ENCODE peak calls at places on chromosomes 6 and 20, in nine cellular contexts. A is ovary, F is gastrocnemius medialis, H is brain microvascular endothelial cell, E is hepatocyte, R is heart left ventricle, K is tibial nerve, W is IMR-90, G is tibial artery. J is an unnamed sample.

GRCh38 chr20:54133434-54134427 is 40.1 kb downstream of the CYP24A1 start:
- DNase-seq in H (no peak), W (peak), E (peak), G (no peak), A (no peak), K (no peak), F (no peak), R (no peak), J (no peak)

GRCh38 chr20:2340136-2340535 is 40.6 kb upstream of the TGM6 start:
- DNase-seq in E (no peak), H (no peak), A (no peak), R (no peak), K (no peak), F (no peak), W (no peak), G (no peak), J (no peak)

GRCh38 chr20:33524261-33524660 is 34.4 kb downstream of the CBFA2T2 start:
- DNase-seq in W (no peak), K (no peak), H (no peak), F (no peak), E (no peak), G (no peak), A (no peak), R (no peak), J (no peak)

GRCh38 chr6:11040134-11040533 is 4.0 kb downstream of the ELOVL2 start:
- DNase-seq in K (no peak), F (no peak), G (no peak), H (no peak), E (no peak), A (no peak), W (no peak), R (no peak), J (no peak)

GRCh38 chr20:62739581-62740285 is 31.1 kb downstream of the NTSR1 start:
- DNase-seq in F (no peak), W (no peak), G (no peak), H (no peak), E (no peak), K (no peak), A (no peak), R (no peak), J (peak)

GRCh38 chr6:31829633-31830492 is 2.3 kb downstream of the HSPA1B start:
- DNase-seq in A (peak), E (peak), W (peak), R (no peak), K (no peak), G (no peak), F (peak), H (no peak), J (peak)

GRCh38 chr20:58688838-58689237 is 3.8 kb upstream of the NPEPL1 start:
- DNase-seq in R (no peak), W (peak), F (peak), K (no peak), E (no peak), A (no peak), H (no peak), G (no peak), J (peak)

GRCh38 chr6:83169511-83169910 is 23.6 kb downstream of the PGM3 start:
- DNase-seq in R (no peak), A (no peak), G (no peak), W (no peak), F (no peak), E (no peak), K (no peak), H (no peak), J (no peak)

GRCh38 chr20:56724246-56724757 is 95.2 kb downstream of the TFAP2C start:
- DNase-seq in E (no peak), G (no peak), A (no peak), R (no peak), H (no peak), F (no peak), W (no peak), K (no peak), J (no peak)

GRCh38 chr6:126067080-126067479 is 80.7 kb downstream of the TRMT11 start:
- DNase-seq in G (no peak), W (no peak), H (no peak), R (no peak), K (no peak), F (no peak), E (no peak), A (no peak), J (no peak)

GRCh38 chr20:19815553-19815991 is 57.5 kb downstream of the RIN2 start:
- DNase-seq in G (peak), E (peak), W (peak), H (peak), F (peak), A (no peak), R (peak), K (peak), J (no peak)

GRCh38 chr6:140572129-140572528 is 1197.7 kb upstream of the CITED2 start:
- DNase-seq in W (peak), R (no peak), A (no peak), K (no peak), E (no peak), G (no peak), H (peak), F (no peak), J (no peak)

GRCh38 chr6:12572884-12573824 is 143.4 kb upstream of the PHACTR1 start:
- DNase-seq in W (peak), H (peak), K (no peak), E (peak), A (no peak), R (no peak), F (no peak), G (no peak), J (no peak)

GRCh38 chr6:138999949-139000725 is 12.1 kb upstream of the REPS1 start:
- DNase-seq in H (peak), F (no peak), K (no peak), G (no peak), A (no peak), E (no peak), W (no peak), R (no peak), J (no peak)

GRCh38 chr6:137942736-137943135 is 75.7 kb downstream of the TNFAIP3 start:
- DNase-seq in H (no peak), F (no peak), G (no peak), W (no peak), A (no peak), E (no peak), R (no peak), K (no peak), J (no peak)

GRCh38 chr20:41371361-41371760 is 4.7 kb upstream of the EMILIN3 start:
- DNase-seq in W (no peak), H (no peak), R (no peak), A (no peak), E (no peak), K (no peak), G (no peak), F (no peak), J (no peak)

GRCh38 chr20:61263084-61263695 is 11.1 kb downstream of the CDH4 start:
- DNase-seq in H (peak), F (no peak), E (peak), R (no peak), A (no peak), G (no peak), W (peak), K (peak), J (no peak)

GRCh38 chr6:85360794-85361642 is 88.9 kb upstream of the NT5E start:
- DNase-seq in G (peak), A (no peak), R (no peak), W (peak), E (peak), H (peak), F (no peak), K (peak), J (no peak)

GRCh38 chr20:10919549-10920140 is 245.8 kb upstream of the JAG1 start:
- DNase-seq in R (no peak), A (peak), K (no peak), W (peak), G (no peak), F (no peak), E (no peak), H (peak), J (no peak)

GRCh38 chr6:117555882-117556498 is 46.3 kb downstream of the GOPC start:
- DNase-seq in E (peak), W (peak), G (peak), K (peak), H (peak), A (no peak), R (peak), F (no peak), J (no peak)

GRCh38 chr6:162942860-162943259 is 215.1 kb downstream of the PACRG start:
- DNase-seq in W (peak), E (no peak), A (no peak), H (peak), G (no peak), F (no peak), R (no peak), K (no peak), J (no peak)

GRCh38 chr6:149646599-149646998 is 1.9 kb downstream of the KATNA1 start:
- DNase-seq in E (no peak), W (no peak), A (no peak), R (no peak), G (no peak), F (no peak), K (no peak), H (no peak), J (no peak)

GRCh38 chr6:13273931-13274706 is 54.2 kb downstream of the TBC1D7 start:
- DNase-seq in F (no peak), K (no peak), R (peak), H (no peak), A (no peak), G (peak), W (no peak), E (no peak), J (peak)

GRCh38 chr6:44533221-44533820 is 145.8 kb downstream of the CDC5L start:
- DNase-seq in A (no peak), G (no peak), W (no peak), F (no peak), R (no peak), H (no peak), K (no peak), E (no peak), J (no peak)

GRCh38 chr6:36820700-36821580 is 18.3 kb downstream of the CPNE5 start:
- DNase-seq in H (peak), E (peak), R (peak), A (no peak), W (peak), K (no peak), G (no peak), F (no peak), J (peak)

GRCh38 chr20:37586078-37586477 is 58.4 kb upstream of the BLCAP start:
- DNase-seq in F (no peak), A (no peak), R (no peak), W (no peak), K (no peak), G (no peak), H (no peak), E (no peak), J (no peak)

GRCh38 chr20:478949-479429 is 16.7 kb upstream of the TBC1D20 start:
- DNase-seq in F (no peak), R (no peak), G (no peak), A (no peak), H (peak), W (peak), E (peak), K (peak), J (no peak)

GRCh38 chr6:13462380-13463326 is 24.7 kb downstream of the GFOD1 start:
- DNase-seq in F (no peak), A (no peak), K (no peak), G (no peak), R (no peak), H (no peak), E (no peak), W (no peak), J (no peak)

GRCh38 chr20:9220874-9221547 is 152.1 kb downstream of the PLCB4 start:
- DNase-seq in E (peak), F (no peak), K (no peak), G (no peak), A (no peak), H (peak), W (peak), R (no peak), J (no peak)

GRCh38 chr6:43916924-43917877 is 147.2 kb downstream of the VEGFA start:
- DNase-seq in R (no peak), K (peak), W (peak), F (peak), G (peak), A (peak), H (no peak), E (peak), J (no peak)

GRCh38 chr20:2752631-2753455 is 47.6 kb downstream of the CPXM1 start:
- DNase-seq in F (no peak), G (no peak), W (peak), A (peak), K (no peak), H (no peak), R (no peak), E (peak), J (no peak)

GRCh38 chr20:5073154-5074049 is 46.4 kb downstream of the PCNA start:
- DNase-seq in G (peak), F (peak), W (peak), A (peak), K (peak), R (peak), H (peak), E (peak), J (peak)

GRCh38 chr20:16641511-16641910 is 68.3 kb upstream of the KIF16B start:
- DNase-seq in K (no peak), W (no peak), G (no peak), F (no peak), E (no peak), R (no peak), H (no peak), A (no peak), J (no peak)

GRCh38 chr6:40419377-40419776 is 167.8 kb downstream of the LRFN2 start:
- DNase-seq in A (no peak), R (no peak), G (no peak), E (no peak), K (no peak), F (peak), H (no peak), W (no peak), J (no peak)

GRCh38 chr6:139882977-139883728 is 508.7 kb upstream of the CITED2 start:
- DNase-seq in G (no peak), E (no peak), A (no peak), F (no peak), K (no peak), W (peak), R (no peak), H (peak), J (no peak)

GRCh38 chr20:19314619-19315018 is 102.2 kb downstream of the SLC24A3 start:
- DNase-seq in R (no peak), A (no peak), K (no peak), G (no peak), H (no peak), W (no peak), F (no peak), E (no peak), J (no peak)

GRCh38 chr6:157066781-157067491 is 256.4 kb downstream of the TMEM242 start:
- DNase-seq in H (no peak), E (no peak), K (no peak), R (no peak), G (no peak), A (no peak), F (no peak), W (peak), J (no peak)

GRCh38 chr6:41568202-41568584 is 22.0 kb downstream of the FOXP4 start:
- DNase-seq in W (no peak), F (no peak), E (no peak), A (no peak), G (no peak), R (no peak), H (no peak), K (no peak), J (no peak)

GRCh38 chr6:41564448-41565142 is 18.4 kb downstream of the FOXP4 start:
- DNase-seq in R (no peak), H (no peak), G (no peak), E (no peak), A (no peak), W (no peak), K (no peak), F (no peak), J (no peak)

GRCh38 chr6:41566961-41567360 is 20.8 kb downstream of the FOXP4 start:
- DNase-seq in A (no peak), G (no peak), K (no peak), R (no peak), F (no peak), E (no peak), W (no peak), H (no peak), J (no peak)

GRCh38 chr6:41563060-41563776 is 17.0 kb downstream of the FOXP4 start:
- DNase-seq in G (peak), K (peak), H (no peak), W (no peak), R (no peak), F (no peak), A (no peak), E (no peak), J (no peak)

GRCh38 chr6:41565701-41566100 is 19.5 kb downstream of the FOXP4 start:
- DNase-seq in E (no peak), F (no peak), H (no peak), A (no peak), K (no peak), R (no peak), G (no peak), W (no peak), J (no peak)
- H3K27ac ChIP-seq in E (no peak), F (no peak), H (no peak), A (no peak), K (no peak), R (no peak), G (no peak), W (no peak), J (no peak)

GRCh38 chr20:6783752-6784725 is 16.6 kb downstream of the BMP2 start:
- DNase-seq in K (no peak), W (no peak), G (no peak), H (no peak), A (no peak), R (no peak), F (no peak), E (peak), J (no peak)
- H3K4me3 ChIP-seq in K (no peak), W (no peak), G (no peak), H (no peak), A (no peak), R (no peak), F (no peak), E (no peak), J (no peak)

GRCh38 chr6:110542311-110543024 is 66.1 kb upstream of the SLC22A16 start:
- DNase-seq in K (peak), A (no peak), W (no peak), H (no peak), E (no peak), G (no peak), F (no peak), R (peak), J (no peak)

GRCh38 chr6:110534731-110535164 is 58.3 kb upstream of the SLC22A16 start:
- DNase-seq in W (peak), K (peak), F (no peak), R (no peak), A (no peak), E (no peak), H (peak), G (peak), J (no peak)

GRCh38 chr6:110538416-110539060 is 62.1 kb upstream of the SLC22A16 start:
- DNase-seq in E (no peak), R (no peak), W (peak), H (no peak), G (no peak), A (no peak), F (no peak), K (no peak), J (no peak)

GRCh38 chr6:110541701-110542309 is 65.4 kb upstream of the SLC22A16 start:
- DNase-seq in A (no peak), F (no peak), K (no peak), H (no peak), G (no peak), E (no peak), W (no peak), R (no peak), J (no peak)

GRCh38 chr6:110537208-110538123 is 61.1 kb upstream of the SLC22A16 start:
- DNase-seq in R (no peak), H (peak), G (no peak), F (no peak), W (peak), K (no peak), E (peak), A (no peak), J (no peak)
- H3K27ac ChIP-seq in R (peak), H (peak), G (no peak), F (no peak), W (peak), K (peak), E (peak), A (no peak), J (peak)

DNA sequence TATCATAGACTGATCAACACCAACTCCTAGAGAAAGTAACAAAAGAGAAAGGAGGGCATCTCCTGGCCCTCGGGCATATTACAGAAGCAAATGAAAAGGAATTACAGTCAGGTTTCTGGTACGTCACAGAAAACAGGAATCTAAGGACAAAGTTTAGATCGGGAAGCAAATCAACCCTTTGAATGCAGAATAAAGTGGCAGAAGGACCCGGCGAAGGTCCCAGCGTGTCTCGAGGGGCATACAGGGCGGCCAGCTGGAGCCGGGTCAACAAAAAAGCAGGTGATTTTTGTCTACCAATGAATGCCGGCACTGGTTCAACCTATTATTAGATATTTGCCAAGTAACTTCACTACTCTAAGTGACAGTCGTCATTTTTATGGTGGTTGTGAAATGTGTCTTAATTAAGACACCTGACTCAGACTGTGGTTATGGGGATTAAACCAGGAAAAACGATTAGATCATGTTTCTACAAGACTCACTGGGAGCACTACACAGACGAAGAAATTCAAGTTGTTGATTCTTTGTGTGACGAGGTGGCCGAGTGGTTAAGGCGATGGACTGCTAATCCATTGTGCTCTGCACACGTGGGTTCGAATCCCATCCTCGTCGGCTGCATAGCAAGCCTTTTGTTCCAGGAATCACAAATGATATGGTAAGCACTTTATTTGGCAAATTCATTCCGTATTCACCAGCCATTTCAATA is 12.4 kb upstream of the ZSCAN9 start:
- DNase-seq in H (peak), A (no peak), E (peak), R (no peak), G (no peak), F (peak), K (no peak), W (peak), J (peak)
- H3K4me3 ChIP-seq in H (peak), A (peak), E (peak), R (peak), G (peak), F (peak), K (peak), W (peak), J (peak)

DNA sequence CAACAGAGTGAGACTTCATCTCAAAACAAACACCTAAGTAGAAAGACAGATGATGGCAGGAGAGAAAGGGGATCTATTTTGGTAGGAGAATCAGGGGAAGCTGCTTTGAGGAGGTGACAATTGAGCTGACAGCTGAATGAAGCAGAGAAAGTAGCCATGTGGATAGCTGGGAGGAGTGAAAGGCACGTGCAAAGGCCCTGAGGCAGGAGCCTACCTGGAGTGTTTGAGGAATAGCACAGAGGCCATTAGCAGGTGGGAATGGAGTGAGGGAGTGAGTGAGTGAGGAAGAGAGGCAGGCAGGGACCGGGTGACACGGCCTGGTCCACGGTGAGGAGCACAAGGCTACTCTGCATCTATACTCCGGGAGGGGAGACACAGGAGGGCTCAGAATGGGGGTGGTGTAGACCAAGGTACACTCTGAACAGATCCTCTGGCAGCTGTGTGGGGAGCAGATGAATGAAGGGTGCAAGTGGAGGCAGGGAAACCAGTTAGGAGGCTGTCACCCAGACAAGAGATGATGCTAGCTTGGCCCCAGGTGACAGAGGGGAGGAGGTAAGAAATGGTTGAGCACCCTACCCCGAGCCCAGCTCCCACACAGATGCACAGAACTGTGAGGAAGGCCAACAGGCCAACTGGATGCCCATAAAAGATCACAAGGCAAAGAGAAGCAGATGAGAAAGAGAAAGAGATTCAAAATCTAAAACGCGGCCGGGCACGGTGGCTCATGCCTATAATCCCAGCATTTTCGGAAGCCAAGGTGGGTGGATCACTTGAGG is 43.6 kb downstream of the NFATC2 start:
- DNase-seq in A (no peak), G (no peak), R (no peak), K (no peak), W (no peak), F (no peak), E (no peak), H (no peak), J (no peak)
- H3K27ac ChIP-seq in A (no peak), G (no peak), R (no peak), K (no peak), W (no peak), F (no peak), E (no peak), H (no peak), J (no peak)